ENCODE peak calls at places on chromosomes 5 and 9, in nine cellular contexts. V is K562, Y is HCT116, N is suprapubic skin, I is upper lobe of left lung, B is breast epithelium, U is HepG2, Z is Panc1, J is SK-N-SH. R is an unnamed sample. For H3K36me3 and H3K9me3, the result is how much of the 10 kb centered on the place peaks cover.

GRCh38 chr9:75893096-75893495 is 2.6 kb downstream of the PCSK5 start:
- DNase-seq in V (no peak), Y (no peak), N (no peak), I (no peak), B (no peak), U (no peak), Z (no peak), J (no peak), R (no peak)

GRCh38 chr5:108079754-108080153 is 302.1 kb downstream of the FBXL17 start:
- DNase-seq in V (no peak), Y (no peak), N (no peak), I (no peak), B (no peak), U (no peak), Z (no peak), J (no peak), R (no peak)

GRCh38 chr9:87894998-87895625 is 12.4 kb downstream of the SPATA31E1 start:
- DNase-seq in V (no peak), Y (no peak), N (no peak), I (no peak), B (no peak), U (no peak), Z (no peak), J (no peak), R (no peak)

GRCh38 chr5:7391215-7391614 is 4.7 kb upstream of the ADCY2 start:
- DNase-seq in V (no peak), Y (no peak), N (no peak), I (no peak), B (no peak), U (peak), Z (no peak), J (no peak), R (no peak)

GRCh38 chr5:11851402-11851801 is 52.8 kb downstream of the CTNND2 start:
- DNase-seq in V (no peak), Y (no peak), N (no peak), I (no peak), B (peak), U (no peak), Z (no peak), J (no peak), R (no peak)

GRCh38 chr5:82352146-82352791 is 74.1 kb upstream of the RPS23 start:
- DNase-seq in V (no peak), Y (no peak), N (no peak), I (no peak), B (no peak), U (no peak), Z (no peak), J (no peak), R (no peak)

GRCh38 chr5:109689740-109690455 is at the start of gene MAN2A1:
- DNase-seq in V (peak), Y (peak), N (peak), I (peak), B (peak), U (peak), Z (no peak), J (peak), R (no peak)

GRCh38 chr5:134146651-134147544 is 29.9 kb downstream of the SKP1 start:
- DNase-seq in V (no peak), Y (no peak), N (no peak), I (no peak), B (peak), U (no peak), Z (no peak), J (no peak), R (no peak)

GRCh38 chr9:35690447-35691324 is 961 bp upstream of the TPM2 start:
- DNase-seq in V (peak), Y (no peak), N (peak), I (peak), B (peak), U (no peak), Z (no peak), J (peak), R (no peak)

DNA sequence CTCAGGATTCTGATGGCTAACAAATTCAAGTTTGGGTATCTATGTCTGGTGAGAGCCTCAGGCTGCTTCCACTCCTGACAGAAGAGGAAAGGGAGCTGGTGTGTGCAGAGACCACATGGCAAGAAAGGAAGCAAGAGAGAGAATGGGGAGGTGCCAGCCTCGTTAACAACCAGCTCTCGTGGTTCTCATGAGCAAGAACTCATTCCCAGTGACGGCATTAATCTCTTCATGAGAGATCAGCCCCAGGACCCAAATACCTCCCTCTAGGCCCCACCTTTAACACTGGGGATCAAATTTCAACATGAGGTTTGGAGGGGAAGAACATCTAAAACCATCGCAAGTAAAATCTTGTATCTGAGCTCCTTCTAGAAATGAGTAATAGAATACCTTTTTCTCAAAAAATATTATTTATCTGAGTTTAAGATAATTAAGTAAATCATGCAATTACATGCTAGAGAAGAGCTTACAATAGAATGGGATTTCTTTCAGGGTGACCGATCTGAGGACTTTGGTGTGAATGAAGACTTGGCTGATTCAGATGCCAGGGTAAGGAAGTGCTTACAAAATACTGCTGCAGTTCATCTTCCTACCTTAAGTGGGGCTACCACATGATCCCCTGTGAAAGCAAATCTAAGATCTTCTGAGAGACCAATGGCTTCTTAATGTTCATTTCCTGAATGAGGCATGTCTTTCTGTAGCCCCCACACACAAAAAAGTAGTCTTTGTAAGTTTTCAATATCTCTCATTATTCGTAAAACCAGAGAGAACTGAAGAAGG is 11.5 kb downstream of the ANXA1 start:
- DNase-seq in V (no peak), Y (no peak), N (no peak), I (no peak), B (no peak), U (no peak), Z (no peak), J (no peak), R (no peak)
- H3K36me3 ChIP-seq in V (half or more), Y (half or more), N (half or more), I (half or more), B (under half), U (under half), Z (under half), J (half or more), R (half or more)

GRCh38 chr9:129640086-129640870 is 1.7 kb downstream of the ASB6 start:
- DNase-seq in V (no peak), Y (no peak), N (no peak), I (no peak), B (no peak), U (no peak), Z (no peak), J (peak), R (peak)
- TF ChIP-seq POLR2AphosphoS5 in V (no peak), Y (no peak), N (no peak), I (no peak), B (no peak), U (no peak), Z (no peak), J (no peak), R (peak)

GRCh38 chr9:125574136-125574877 is 132.7 kb downstream of the MAPKAP1 start:
- DNase-seq in V (no peak), Y (no peak), N (no peak), I (no peak), B (no peak), U (no peak), Z (no peak), J (no peak), R (no peak)
- H3K9me3 ChIP-seq in V (under half), Y (under half), N (under half), I (under half), B (under half), U (under half), Z (under half), J (under half), R (under half)

GRCh38 chr9:114638441-114638840 is 19.2 kb downstream of the TEX53 start:
- DNase-seq in V (no peak), Y (no peak), N (no peak), I (no peak), B (no peak), U (no peak), Z (no peak), J (no peak), R (no peak)

GRCh38 chr9:114643001-114643400 is 14.6 kb downstream of the TEX53 start:
- DNase-seq in V (no peak), Y (no peak), N (no peak), I (no peak), B (no peak), U (no peak), Z (no peak), J (no peak), R (no peak)

GRCh38 chr9:114643906-114644305 is 13.7 kb downstream of the TEX53 start:
- DNase-seq in V (no peak), Y (no peak), N (no peak), I (no peak), B (no peak), U (no peak), Z (no peak), J (no peak), R (no peak)

GRCh38 chr9:114641974-114642373 is 15.6 kb downstream of the TEX53 start:
- DNase-seq in V (no peak), Y (no peak), N (no peak), I (no peak), B (no peak), U (no peak), Z (no peak), J (no peak), R (no peak)
- H3K36me3 ChIP-seq in V (under half), Y (under half), N (half or more), I (under half), B (under half), U (under half), Z (under half), J (under half), R (half or more)

DNA sequence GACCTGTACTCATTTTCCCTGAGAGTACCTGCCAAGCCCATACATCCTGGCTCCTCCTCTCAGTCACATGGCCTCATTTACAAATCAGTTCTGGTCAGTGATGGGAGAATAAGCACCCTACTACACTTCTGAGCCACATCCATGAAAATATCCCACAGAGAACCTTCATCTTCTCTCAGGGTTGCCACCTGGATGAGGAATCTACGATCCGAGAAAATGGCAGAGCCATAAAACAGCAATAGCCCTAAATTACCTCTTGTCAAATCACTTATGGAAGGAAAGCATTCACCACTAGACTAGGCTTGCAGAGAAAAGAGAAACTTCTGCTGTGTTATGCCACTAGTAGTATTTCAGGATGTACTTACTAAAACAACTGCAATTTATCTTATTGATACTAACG is 324.8 kb downstream of the BNC2 start:
- DNase-seq in V (no peak), Y (no peak), N (no peak), I (no peak), B (no peak), U (no peak), Z (no peak), J (no peak), R (no peak)
- TF ChIP-seq POLR2AphosphoS5 in V (no peak), Y (no peak), N (no peak), I (no peak), B (no peak), U (no peak), Z (no peak), J (no peak), R (no peak)

GRCh38 chr5:141100243-141100805 is at the start of gene PCDHB3:
- DNase-seq in V (peak), Y (peak), N (no peak), I (peak), B (peak), U (peak), Z (no peak), J (peak), R (no peak)

GRCh38 chr5:141105350-141105749 is 5.1 kb downstream of the PCDHB3 start:
- DNase-seq in V (no peak), Y (no peak), N (no peak), I (no peak), B (no peak), U (no peak), Z (no peak), J (no peak), R (no peak)

GRCh38 chr5:141095263-141095641 is 837 bp downstream of the PCDHB2 start:
- DNase-seq in V (no peak), Y (no peak), N (no peak), I (no peak), B (no peak), U (no peak), Z (no peak), J (no peak), R (no peak)

GRCh38 chr5:141101059-141101458 is 786 bp downstream of the PCDHB3 start:
- DNase-seq in V (no peak), Y (no peak), N (no peak), I (no peak), B (no peak), U (no peak), Z (no peak), J (peak), R (no peak)
- H3K9me3 ChIP-seq in V (under half), Y (under half), N (under half), I (under half), B (under half), U (under half), Z (under half), J (under half), R (under half)

DNA sequence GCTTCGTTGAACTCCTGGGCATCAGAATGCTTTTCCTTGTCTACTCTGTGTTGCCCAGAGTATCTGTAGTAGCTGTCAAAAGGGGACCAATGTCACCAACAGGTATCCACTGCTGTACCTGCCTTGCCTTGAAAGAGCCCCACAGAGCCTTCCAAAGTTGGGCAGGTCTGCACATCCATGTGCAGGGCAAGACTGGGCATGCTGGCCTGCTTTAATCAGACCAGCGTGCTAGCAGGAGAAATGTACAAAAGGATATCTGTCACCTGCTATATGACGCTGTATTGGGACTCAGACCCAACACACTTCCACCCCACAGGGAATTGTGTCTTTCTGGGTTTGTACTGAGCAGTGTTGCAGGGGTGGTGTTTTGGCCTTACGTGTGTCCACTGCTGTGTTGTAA is 11.9 kb downstream of the DELE1 start:
- DNase-seq in V (no peak), Y (no peak), N (no peak), I (no peak), B (no peak), U (no peak), Z (no peak), J (no peak), R (no peak)
- H3K36me3 ChIP-seq in V (half or more), Y (under half), N (half or more), I (half or more), B (under half), U (under half), Z (under half), J (half or more), R (under half)

GRCh38 chr5:153480401-153480800 is 10.1 kb upstream of the GRIA1 start:
- DNase-seq in V (no peak), Y (no peak), N (no peak), I (no peak), B (no peak), U (no peak), Z (no peak), J (no peak), R (no peak)
- TF ChIP-seq POLR2AphosphoS5 in V (no peak), Y (no peak), N (no peak), I (no peak), B (no peak), U (no peak), Z (no peak), J (no peak), R (no peak)

DNA sequence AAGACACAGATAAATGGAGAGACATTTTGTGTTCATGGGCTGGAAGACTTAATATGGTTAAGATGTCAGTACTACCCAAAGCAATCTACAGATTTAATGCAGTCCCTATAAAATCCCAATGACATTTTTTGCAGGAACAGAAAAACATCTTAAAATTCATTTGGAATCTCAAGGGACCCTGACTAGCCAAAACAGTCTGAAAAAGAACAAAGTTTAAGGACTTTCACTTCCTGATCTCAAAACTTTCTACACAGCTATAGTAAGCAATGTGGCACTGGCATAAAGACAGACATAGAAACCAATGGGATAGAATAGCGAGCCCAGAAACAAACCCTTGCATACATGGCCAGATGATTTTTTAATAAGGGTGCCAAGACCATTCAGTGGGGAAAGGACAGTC is 9.7 kb upstream of the CAMSAP1 start:
- DNase-seq in V (no peak), Y (no peak), N (no peak), I (no peak), B (no peak), U (no peak), Z (no peak), J (no peak), R (no peak)
- H3K9me3 ChIP-seq in V (under half), Y (under half), N (under half), I (under half), B (half or more), U (under half), Z (under half), J (under half), R (under half)

GRCh38 chr5:56856779-56857178 is 41.4 kb downstream of the MAP3K1 start:
- DNase-seq in V (no peak), Y (no peak), N (no peak), I (no peak), B (no peak), U (no peak), Z (no peak), J (no peak), R (no peak)
- H3K36me3 ChIP-seq in V (under half), Y (under half), N (under half), I (under half), B (under half), U (under half), Z (under half), J (under half), R (under half)